ENCODE peak calls at places on chromosome 6, in nine cellular contexts. H is BJ; Z is A172; W is DMS153; R is aorta; S is T-cell; A is central memory CD4-positive, alpha-beta T cell; F is EH; X is A549. E is an unnamed sample.
A peak's percentile ranks its signal among the peaks of the same experiment; 100 is the strongest.

GRCh38 chr6:90110971-90111370 is 185.7 kb downstream of the BACH2 start:
- DNase-seq in W (no peak), F (no peak), X (no peak), S (peak; percentile 61), R (no peak), A (peak; percentile 72), Z (no peak), H (no peak), E (no peak)

GRCh38 chr6:47306887-47307286 is 2.8 kb downstream of the TNFRSF21 start:
- DNase-seq in R (no peak), S (no peak), A (no peak), X (no peak), Z (no peak), H (no peak), W (no peak), F (peak; percentile 5), E (no peak)

GRCh38 chr6:39366875-39367618 is 44.5 kb upstream of the KCNK16 start:
- DNase-seq in S (no peak), A (no peak), H (no peak), W (no peak), X (no peak), F (peak; percentile 13), R (no peak), Z (no peak), E (no peak)

GRCh38 chr6:41367700-41368099 is 32.3 kb downstream of the NCR2 start:
- DNase-seq in X (peak; percentile 56), Z (peak; percentile 63), W (peak; percentile 42), A (no peak), H (no peak), F (peak; percentile 66), R (no peak), S (no peak), E (peak; percentile 66)

GRCh38 chr6:1191141-1191630 is 120.7 kb upstream of the FOXQ1 start:
- DNase-seq in F (no peak), S (no peak), H (no peak), R (no peak), W (no peak), Z (no peak), X (no peak), A (no peak), E (no peak)

GRCh38 chr6:137722749-137723272 is 144.2 kb upstream of the TNFAIP3 start:
- DNase-seq in F (peak; percentile 26), S (no peak), H (no peak), A (no peak), R (no peak), W (no peak), X (no peak), Z (no peak), E (no peak)

GRCh38 chr6:159654483-159655098 is 38.5 kb downstream of the SOD2 start:
- DNase-seq in S (no peak), A (peak; percentile 39), W (peak; percentile 15), R (no peak), X (peak; percentile 49), H (peak; percentile 9), Z (peak; percentile 35), F (peak; percentile 62), E (peak; percentile 10)

GRCh38 chr6:30931272-30931671 is 698 bp downstream of the SFTA2 start:
- DNase-seq in A (no peak), W (no peak), F (no peak), X (no peak), H (no peak), S (no peak), R (no peak), Z (no peak), E (no peak)

GRCh38 chr6:104700371-104701185 is 159.1 kb downstream of the HACE1 start:
- DNase-seq in S (no peak), A (no peak), F (no peak), H (no peak), R (no peak), W (no peak), Z (no peak), X (no peak), E (no peak)

GRCh38 chr6:169254456-169255316 is 1.0 kb upstream of the THBS2 start:
- DNase-seq in W (no peak), Z (no peak), R (peak; percentile 61), A (no peak), H (no peak), S (no peak), F (no peak), X (no peak), E (no peak)

GRCh38 chr6:165227644-165228329 is 81.6 kb downstream of the C6orf118 start:
- DNase-seq in A (no peak), X (no peak), H (peak; percentile 16), Z (no peak), R (no peak), S (no peak), W (no peak), F (no peak), E (no peak)

GRCh38 chr6:50021894-50022293 is at the start of gene DEFB110:
- DNase-seq in X (no peak), W (no peak), S (no peak), Z (no peak), A (no peak), R (no peak), H (no peak), F (no peak), E (no peak)

GRCh38 chr6:89932245-89932802 is 38.1 kb downstream of the GJA10 start:
- DNase-seq in A (no peak), S (no peak), R (no peak), W (no peak), X (no peak), F (no peak), Z (no peak), H (no peak), E (no peak)